ENCODE peak calls at places on chromosomes 4 and X, in five cellular contexts. One of them, this sample, is unnamed.

GRCh38 chr4:128854433-128854832 is 44.9 kb downstream of the JADE1 start:
- DNase-seq in HepG2: no peak
- DNase-seq in A549: no peak
- DNase-seq in HEK293T: no peak
- DNase-seq in GM12878: no peak
- DNase-seq in this sample: peak; percentile 56

GRCh38 chr4:7416745-7417432 is 17.8 kb downstream of the PSAPL1 start:
- DNase-seq in HepG2: no peak
- DNase-seq in A549: no peak
- DNase-seq in HEK293T: no peak
- DNase-seq in GM12878: no peak
- DNase-seq in this sample: no peak

GRCh38 chr4:23245196-23245595 is 552.5 kb downstream of the GBA3 start:
- DNase-seq in HepG2: no peak
- DNase-seq in A549: no peak
- DNase-seq in HEK293T: no peak
- DNase-seq in GM12878: no peak
- DNase-seq in this sample: no peak

GRCh38 chrX:115560978-115561604 is at the start of gene PLS3:
- DNase-seq in HepG2: peak; percentile 77
- DNase-seq in A549: peak; percentile 89
- DNase-seq in HEK293T: peak; percentile 93
- DNase-seq in GM12878: no peak
- DNase-seq in this sample: peak; percentile 83

GRCh38 chrX:119698835-119699234 is 5.9 kb upstream of the SEPTIN6 start:
- DNase-seq in HepG2: peak; percentile 41
- DNase-seq in A549: peak; percentile 70
- DNase-seq in HEK293T: peak; percentile 70
- DNase-seq in GM12878: no peak
- DNase-seq in this sample: peak; percentile 67

GRCh38 chrX:110036162-110037033 is 33.5 kb downstream of the TMEM164 start:
- DNase-seq in HepG2: peak; percentile 71
- DNase-seq in A549: peak; percentile 13
- DNase-seq in HEK293T: no peak
- DNase-seq in GM12878: no peak
- DNase-seq in this sample: no peak

GRCh38 chr4:168164915-168165548 is 72.7 kb downstream of the ANXA10 start:
- DNase-seq in HepG2: peak; percentile 20
- DNase-seq in A549: no peak
- DNase-seq in HEK293T: no peak
- DNase-seq in GM12878: no peak
- DNase-seq in this sample: no peak

GRCh38 chr4:836781-837301 is 10.9 kb upstream of the CPLX1 start:
- DNase-seq in HepG2: peak; percentile 22
- DNase-seq in A549: no peak
- DNase-seq in HEK293T: no peak
- DNase-seq in GM12878: no peak
- DNase-seq in this sample: no peak

GRCh38 chr4:168917150-168917779 is 92.8 kb downstream of the CBR4 start:
- DNase-seq in HepG2: peak; percentile 14
- DNase-seq in A549: peak; percentile 25
- DNase-seq in HEK293T: peak; percentile 23
- DNase-seq in GM12878: no peak
- DNase-seq in this sample: peak; percentile 54

GRCh38 chrX:144637731-144638130 is 609.6 kb upstream of the SPANXN1 start:
- DNase-seq in HepG2: no peak
- DNase-seq in A549: no peak
- DNase-seq in HEK293T: no peak
- DNase-seq in GM12878: no peak
- DNase-seq in this sample: no peak

GRCh38 chrX:49846004-49846403 is 16.9 kb downstream of the PAGE4 start:
- DNase-seq in HepG2: no peak
- DNase-seq in A549: no peak
- DNase-seq in HEK293T: no peak
- DNase-seq in GM12878: no peak
- DNase-seq in this sample: no peak

GRCh38 chr4:122146652-122147051 is 5.5 kb upstream of the BLTP1 start:
- DNase-seq in HepG2: no peak
- DNase-seq in A549: no peak
- DNase-seq in HEK293T: no peak
- DNase-seq in GM12878: no peak
- DNase-seq in this sample: no peak

GRCh38 chr4:8740666-8741395 is 130.8 kb downstream of the HMX1 start:
- DNase-seq in HepG2: no peak
- DNase-seq in A549: no peak
- DNase-seq in HEK293T: no peak
- DNase-seq in GM12878: no peak
- DNase-seq in this sample: no peak

GRCh38 chr4:98963538-98964433 is 31.7 kb upstream of the METAP1 start:
- DNase-seq in HepG2: no peak
- DNase-seq in A549: no peak
- DNase-seq in HEK293T: no peak
- DNase-seq in GM12878: no peak
- DNase-seq in this sample: no peak

GRCh38 chr4:163595590-163595989 is 101.1 kb downstream of the TMA16 start:
- DNase-seq in HepG2: no peak
- DNase-seq in A549: no peak
- DNase-seq in HEK293T: no peak
- DNase-seq in GM12878: no peak
- DNase-seq in this sample: no peak

GRCh38 chr4:176769519-176769918 is 23.2 kb downstream of the VEGFC start:
- DNase-seq in HepG2: no peak
- DNase-seq in A549: no peak
- DNase-seq in HEK293T: no peak
- DNase-seq in GM12878: no peak
- DNase-seq in this sample: peak; percentile 99

GRCh38 chr4:13881880-13882279 is 254.4 kb upstream of the BOD1L1 start:
- DNase-seq in HepG2: no peak
- DNase-seq in A549: no peak
- DNase-seq in HEK293T: no peak
- DNase-seq in GM12878: no peak
- DNase-seq in this sample: no peak

GRCh38 chr4:159520074-159520473 is 417.2 kb downstream of the RAPGEF2 start:
- DNase-seq in HepG2: no peak
- DNase-seq in A549: no peak
- DNase-seq in HEK293T: no peak
- DNase-seq in GM12878: no peak
- DNase-seq in this sample: no peak

GRCh38 chr4:79331126-79331876 is 5.4 kb upstream of the NAA11 start:
- DNase-seq in HepG2: no peak
- DNase-seq in A549: no peak
- DNase-seq in HEK293T: no peak
- DNase-seq in GM12878: no peak
- DNase-seq in this sample: no peak

GRCh38 chr4:115121351-115122043 is 8.1 kb upstream of the NDST4 start:
- DNase-seq in HepG2: no peak
- DNase-seq in A549: no peak
- DNase-seq in HEK293T: no peak
- DNase-seq in GM12878: no peak
- DNase-seq in this sample: no peak

GRCh38 chrX:132745593-132745992 is 212.8 kb downstream of the HS6ST2 start:
- DNase-seq in HepG2: no peak
- DNase-seq in A549: no peak
- DNase-seq in HEK293T: no peak
- DNase-seq in GM12878: no peak
- DNase-seq in this sample: no peak

GRCh38 chr4:46844325-46844917 is 64.6 kb downstream of the COX7B2 start:
- DNase-seq in HepG2: peak; percentile 50
- DNase-seq in A549: peak; percentile 0
- DNase-seq in HEK293T: peak; percentile 11
- DNase-seq in GM12878: peak; percentile 4
- DNase-seq in this sample: peak; percentile 61

GRCh38 chr4:52841707-52842456 is 20.2 kb upstream of the RASL11B start:
- DNase-seq in HepG2: no peak
- DNase-seq in A549: no peak
- DNase-seq in HEK293T: no peak
- DNase-seq in GM12878: no peak
- DNase-seq in this sample: peak; percentile 19

DNA sequence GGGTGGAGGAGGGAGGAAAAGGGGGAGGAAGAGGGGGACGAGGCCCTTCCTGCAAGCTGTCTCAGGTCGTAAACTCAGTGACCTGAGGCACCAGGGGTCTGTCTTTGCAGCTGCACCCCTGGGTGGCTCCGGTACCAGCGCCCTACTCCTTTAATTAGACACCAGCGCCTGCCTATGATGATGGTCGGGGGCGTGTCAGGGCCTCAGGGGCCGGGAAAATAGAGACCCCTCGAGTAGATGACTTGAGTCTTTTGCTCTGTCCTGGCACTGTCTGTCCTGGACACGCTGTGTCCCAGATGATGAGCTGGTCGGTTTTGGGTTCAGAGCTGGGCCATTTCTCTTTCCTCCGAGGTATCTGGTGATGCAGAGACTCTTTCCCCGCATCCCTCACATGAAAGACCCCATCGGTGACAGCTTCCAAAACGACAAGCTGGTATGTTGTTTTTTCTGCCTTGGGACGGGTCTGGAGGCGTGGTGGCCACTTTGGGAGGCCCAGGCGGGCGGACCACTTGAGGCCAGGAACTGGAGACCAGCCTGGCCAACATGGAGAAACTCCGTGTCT is 11.2 kb downstream of the SLC25A6 start:
- DNase-seq in HepG2: no peak
- DNase-seq in A549: no peak
- DNase-seq in HEK293T: no peak
- DNase-seq in GM12878: no peak
- DNase-seq in this sample: no peak
- TF ChIP-seq BHLHE40 in HepG2: no peak
- TF ChIP-seq BHLHE40 in A549: no peak
- TF ChIP-seq BHLHE40 in HEK293T: no peak
- TF ChIP-seq BHLHE40 in GM12878: no peak
- TF ChIP-seq BHLHE40 in this sample: no peak

GRCh38 chr4:110092646-110093045 is 105.8 kb downstream of the ELOVL6 start:
- DNase-seq in HepG2: no peak
- DNase-seq in A549: no peak
- DNase-seq in HEK293T: no peak
- DNase-seq in GM12878: no peak
- DNase-seq in this sample: peak; percentile 38

GRCh38 chr4:110096406-110096805 is 102.0 kb downstream of the ELOVL6 start:
- DNase-seq in HepG2: no peak
- DNase-seq in A549: no peak
- DNase-seq in HEK293T: no peak
- DNase-seq in GM12878: no peak
- DNase-seq in this sample: no peak

GRCh38 chr4:110088670-110089069 is 109.7 kb downstream of the ELOVL6 start:
- DNase-seq in HepG2: no peak
- DNase-seq in A549: no peak
- DNase-seq in HEK293T: no peak
- DNase-seq in GM12878: peak; percentile 23
- DNase-seq in this sample: peak; percentile 76

GRCh38 chr4:110087116-110087708 is 111.2 kb downstream of the ELOVL6 start:
- DNase-seq in HepG2: no peak
- DNase-seq in A549: no peak
- DNase-seq in HEK293T: no peak
- DNase-seq in GM12878: no peak
- DNase-seq in this sample: peak; percentile 83

DNA sequence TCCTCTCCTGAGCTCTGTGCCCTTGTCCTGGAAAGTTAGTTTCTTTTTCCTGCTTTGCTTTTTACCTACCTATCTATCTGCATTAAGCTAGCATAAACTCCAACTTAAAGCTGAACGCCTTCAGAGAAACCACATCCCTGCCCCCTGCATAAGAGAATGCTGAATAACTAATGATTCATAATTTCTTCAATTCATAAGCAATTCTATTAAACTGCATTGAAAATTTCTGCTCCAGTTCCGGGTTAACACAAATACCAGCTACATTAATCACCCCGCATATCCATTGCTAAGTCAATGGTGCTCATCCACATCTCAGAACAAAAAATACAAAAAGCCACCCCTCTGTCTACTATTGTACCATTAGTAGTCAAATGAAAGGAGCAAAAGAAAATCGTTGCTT is 107.0 kb downstream of the ELOVL6 start:
- DNase-seq in HepG2: no peak
- DNase-seq in A549: no peak
- DNase-seq in HEK293T: no peak
- DNase-seq in GM12878: no peak
- DNase-seq in this sample: peak; percentile 88
- TF ChIP-seq BHLHE40 in HepG2: no peak
- TF ChIP-seq BHLHE40 in A549: no peak
- TF ChIP-seq BHLHE40 in HEK293T: no peak
- TF ChIP-seq BHLHE40 in GM12878: no peak
- TF ChIP-seq BHLHE40 in this sample: no peak

DNA sequence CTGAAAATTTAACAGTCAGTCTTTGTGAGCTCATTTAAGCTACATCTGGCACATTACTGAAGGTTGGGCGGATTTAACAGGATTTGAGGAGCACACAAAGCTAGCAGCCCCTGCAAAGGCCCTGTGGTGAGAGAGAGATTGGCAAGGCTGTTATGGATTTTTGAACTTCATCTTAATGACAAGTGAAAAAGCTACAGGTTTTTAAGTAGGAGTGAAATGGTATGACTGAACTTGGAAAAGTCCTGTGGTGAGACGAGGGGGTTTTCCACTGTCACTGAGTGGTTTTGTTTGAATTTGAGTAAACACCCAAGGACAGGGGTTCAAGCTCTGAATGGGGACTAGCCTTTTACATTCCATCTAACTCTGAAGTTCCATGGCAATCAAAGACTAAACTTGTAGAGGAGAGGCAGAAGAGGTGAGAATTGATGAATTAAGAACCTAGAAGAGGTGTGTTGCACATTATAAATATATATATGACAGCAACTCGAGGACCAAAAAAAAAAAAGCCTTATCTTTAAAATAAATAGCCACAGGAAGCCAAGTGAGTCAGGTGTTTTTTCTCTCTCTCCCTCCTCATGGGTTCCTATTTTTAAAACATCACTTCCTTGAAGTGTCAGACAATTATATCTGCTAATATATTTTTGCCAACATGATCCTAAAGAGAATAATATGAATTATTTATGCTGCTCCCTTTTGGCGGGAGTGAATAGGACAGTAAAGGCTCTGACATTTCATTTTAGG is 47.8 kb upstream of the CLNK start:
- DNase-seq in HepG2: no peak
- DNase-seq in A549: no peak
- DNase-seq in HEK293T: no peak
- DNase-seq in GM12878: peak; percentile 83
- DNase-seq in this sample: no peak
- TF ChIP-seq BHLHE40 in HepG2: no peak
- TF ChIP-seq BHLHE40 in A549: no peak
- TF ChIP-seq BHLHE40 in HEK293T: no peak
- TF ChIP-seq BHLHE40 in GM12878: no peak
- TF ChIP-seq BHLHE40 in this sample: no peak

GRCh38 chrX:134935286-134935685 is 55.5 kb upstream of the SMIM10 start:
- DNase-seq in HepG2: no peak
- DNase-seq in A549: no peak
- DNase-seq in HEK293T: no peak
- DNase-seq in GM12878: no peak
- DNase-seq in this sample: no peak

GRCh38 chrX:134933911-134934310 is 56.9 kb upstream of the SMIM10 start:
- DNase-seq in HepG2: no peak
- DNase-seq in A549: no peak
- DNase-seq in HEK293T: no peak
- DNase-seq in GM12878: no peak
- DNase-seq in this sample: no peak

GRCh38 chrX:134931550-134931949 is 59.2 kb upstream of the SMIM10 start:
- DNase-seq in HepG2: peak; percentile 43
- DNase-seq in A549: no peak
- DNase-seq in HEK293T: no peak
- DNase-seq in GM12878: no peak
- DNase-seq in this sample: no peak

GRCh38 chrX:134932528-134933217 is 58.1 kb upstream of the SMIM10 start:
- DNase-seq in HepG2: peak; percentile 55
- DNase-seq in A549: no peak
- DNase-seq in HEK293T: no peak
- DNase-seq in GM12878: no peak
- DNase-seq in this sample: peak; percentile 74

GRCh38 chrX:134933248-134933647 is 57.5 kb upstream of the SMIM10 start:
- DNase-seq in HepG2: no peak
- DNase-seq in A549: no peak
- DNase-seq in HEK293T: no peak
- DNase-seq in GM12878: no peak
- DNase-seq in this sample: no peak
- TF ChIP-seq BHLHE40 in HepG2: no peak
- TF ChIP-seq BHLHE40 in A549: no peak
- TF ChIP-seq BHLHE40 in HEK293T: no peak
- TF ChIP-seq BHLHE40 in GM12878: no peak
- TF ChIP-seq BHLHE40 in this sample: no peak